ENCODE peak calls at places on chromosome 14, in seven cellular contexts. Y, Z, X, G, H, J and E are unnamed samples.

GRCh38 chr14:50775357-50775756 is 55.6 kb downstream of the NIN start:
- DNase-seq in Y (peak; percentile 79), Z (peak; percentile 80), X (no peak), G (no peak), H (no peak), J (no peak), E (peak; percentile 89)

GRCh38 chr14:103905861-103906456 is 22.3 kb upstream of the TDRD9 start:
- DNase-seq in Y (no peak), Z (no peak), X (no peak), G (peak; percentile 53), H (no peak), J (no peak), E (no peak)

GRCh38 chr14:95679995-95680735 is 6.1 kb upstream of the TCL1B start:
- DNase-seq in Y (no peak), Z (no peak), X (peak; percentile 40), G (no peak), H (no peak), J (no peak), E (no peak)

GRCh38 chr14:73025544-73025943 is 1.4 kb downstream of the ZFYVE1 start:
- DNase-seq in Y (peak; percentile 40), Z (no peak), X (no peak), G (no peak), H (no peak), J (no peak), E (no peak)

GRCh38 chr14:93059917-93060545 is 55.7 kb downstream of the ITPK1 start:
- DNase-seq in Y (no peak), Z (no peak), X (no peak), G (peak; percentile 45), H (no peak), J (no peak), E (no peak)

GRCh38 chr14:64645220-64645891 is 58.9 kb upstream of the PLEKHG3 start:
- DNase-seq in Y (peak; percentile 92), Z (peak; percentile 97), X (no peak), G (no peak), H (no peak), J (no peak), E (peak; percentile 100)

GRCh38 chr14:58298880-58299664 is 717 bp downstream of the ARID4A start:
- DNase-seq in Y (no peak), Z (no peak), X (peak; percentile 21), G (peak; percentile 78), H (peak; percentile 59), J (peak; percentile 45), E (no peak)

GRCh38 chr14:50260511-50260910 is 29.1 kb upstream of the SOS2 start:
- DNase-seq in Y (peak; percentile 68), Z (peak; percentile 26), X (no peak), G (peak; percentile 19), H (no peak), J (no peak), E (no peak)

GRCh38 chr14:99850705-99851104 is 57.5 kb downstream of the EML1 start:
- DNase-seq in Y (no peak), Z (no peak), X (no peak), G (no peak), H (no peak), J (no peak), E (no peak)

GRCh38 chr14:88518592-88519512 is 36.0 kb downstream of the PTPN21 start:
- DNase-seq in Y (peak; percentile 54), Z (peak; percentile 35), X (no peak), G (no peak), H (no peak), J (no peak), E (peak; percentile 26)

GRCh38 chr14:99363616-99364290 is 91.8 kb upstream of the BCL11B start:
- DNase-seq in Y (no peak), Z (no peak), X (no peak), G (no peak), H (no peak), J (no peak), E (no peak)

GRCh38 chr14:76917158-76917596 is 91.0 kb downstream of the LRRC74A start:
- DNase-seq in Y (peak; percentile 86), Z (no peak), X (peak; percentile 55), G (peak; percentile 67), H (peak; percentile 51), J (peak; percentile 70), E (no peak)

GRCh38 chr14:65169351-65169750 is 67.0 kb upstream of the MAX start:
- DNase-seq in Y (peak; percentile 59), Z (peak; percentile 26), X (no peak), G (no peak), H (no peak), J (no peak), E (no peak)

GRCh38 chr14:68627868-68628604 is 164.8 kb downstream of the ZFP36L1 start:
- DNase-seq in Y (no peak), Z (no peak), X (peak; percentile 82), G (no peak), H (no peak), J (peak; percentile 74), E (no peak)

GRCh38 chr14:39050389-39050788 is 52.6 kb downstream of the SEC23A start:
- DNase-seq in Y (peak; percentile 65), Z (peak; percentile 12), X (no peak), G (no peak), H (no peak), J (no peak), E (peak; percentile 35)

GRCh38 chr14:76541594-76542219 is 165.8 kb downstream of the ESRRB start:
- DNase-seq in Y (no peak), Z (no peak), X (no peak), G (no peak), H (no peak), J (no peak), E (no peak)

GRCh38 chr14:41062826-41063225 is 543.9 kb upstream of the LRFN5 start:
- DNase-seq in Y (peak; percentile 1), Z (no peak), X (no peak), G (no peak), H (no peak), J (no peak), E (no peak)

GRCh38 chr14:37565550-37565949 is 29.5 kb downstream of the FOXA1 start:
- DNase-seq in Y (no peak), Z (no peak), X (no peak), G (no peak), H (no peak), J (no peak), E (no peak)

DNA sequence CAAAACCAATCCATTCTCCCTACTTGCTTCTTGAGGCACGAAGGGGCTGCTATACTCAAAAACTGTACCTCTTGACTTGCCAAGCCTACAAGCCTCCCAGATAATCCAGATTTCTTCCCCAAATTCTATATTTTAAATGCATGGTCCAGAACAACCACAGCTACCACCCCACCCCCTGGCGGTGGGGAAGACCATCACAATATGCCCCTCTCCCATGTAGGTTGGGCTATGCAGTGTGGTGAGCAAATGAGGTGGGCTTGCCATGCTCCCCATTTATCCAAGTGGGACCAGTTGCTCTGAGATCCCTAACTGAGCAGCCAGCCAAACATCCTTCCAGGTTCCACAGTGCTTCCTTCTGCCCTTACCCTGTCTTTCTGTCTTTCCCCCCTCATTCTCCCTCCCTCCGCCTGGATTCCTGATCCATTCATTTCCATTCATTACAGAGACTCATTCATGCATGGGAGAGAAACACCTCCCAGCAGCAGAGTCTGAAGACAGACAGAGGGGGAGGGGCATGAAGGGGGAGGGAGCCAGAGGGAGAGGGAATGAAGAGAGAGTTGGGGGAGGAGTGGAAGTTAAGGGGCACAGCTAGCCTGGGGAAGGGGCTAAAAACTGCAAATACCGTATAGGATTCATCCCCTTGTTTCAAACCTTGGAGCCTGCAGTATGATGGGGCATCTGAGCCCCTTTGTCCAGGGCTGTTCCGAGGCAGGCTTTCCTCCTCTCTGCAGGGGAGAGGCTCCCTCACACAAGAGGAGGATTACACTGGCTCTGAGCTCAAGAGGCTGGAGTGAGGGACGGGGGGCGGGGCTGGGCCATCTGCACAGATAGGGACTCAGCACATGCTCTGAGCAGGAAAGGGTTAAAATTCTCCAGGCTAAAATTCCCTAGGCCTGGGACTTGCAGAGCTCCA is 4.4 kb downstream of the ZNF219 start:
- DNase-seq in Y (no peak), Z (no peak), X (no peak), G (peak; percentile 71), H (no peak), J (no peak), E (no peak)
- TF ChIP-seq CTCF in Y (peak; percentile 44), Z (peak; percentile 38), X (peak; percentile 44), G (no peak), H (no peak), J (no peak), E (peak; percentile 42)

DNA sequence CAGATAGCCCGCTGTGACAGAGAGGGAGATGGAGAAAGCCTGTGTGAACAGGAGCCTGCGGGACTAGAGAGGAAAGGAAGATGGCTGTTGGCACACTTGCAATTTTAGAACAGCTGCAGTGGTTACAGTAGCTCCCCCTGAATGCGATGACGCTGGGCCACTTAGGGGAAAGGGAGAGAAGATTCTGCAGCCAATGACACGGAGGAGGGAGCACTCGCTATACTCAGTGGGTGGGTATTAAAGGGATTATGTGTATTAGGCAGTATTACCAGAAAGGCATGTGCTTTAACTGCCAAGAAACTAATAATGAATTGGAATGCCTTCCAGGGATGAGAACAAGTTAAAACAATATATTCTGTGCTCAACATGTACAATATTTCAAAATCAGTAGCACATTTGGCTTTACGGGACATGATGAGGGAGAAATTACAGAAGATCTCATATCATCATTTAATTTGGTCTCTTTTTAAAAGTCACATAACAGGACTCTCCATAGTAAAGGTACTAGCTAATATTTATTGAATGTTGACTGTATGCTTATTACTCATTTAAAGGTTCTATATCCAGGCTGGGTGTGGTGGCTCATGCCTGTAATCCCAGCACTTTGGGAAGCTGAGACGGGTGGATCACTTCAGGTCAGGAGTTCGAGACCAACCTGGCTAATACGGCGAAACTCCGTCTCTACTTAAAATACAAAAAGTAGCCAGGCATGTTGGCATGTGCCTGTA is 35.9 kb upstream of the FOS start:
- DNase-seq in Y (peak; percentile 88), Z (peak; percentile 51), X (no peak), G (no peak), H (no peak), J (peak; percentile 48), E (no peak)
- TF ChIP-seq CTCF in Y (no peak), Z (no peak), X (no peak), G (no peak), H (no peak), J (no peak), E (no peak)

GRCh38 chr14:91911474-91912032 is 35.9 kb downstream of the FBLN5 start:
- DNase-seq in Y (peak; percentile 70), Z (no peak), X (no peak), G (peak; percentile 42), H (peak; percentile 10), J (peak; percentile 37), E (no peak)
- TF ChIP-seq CTCF in Y (peak; percentile 67), Z (peak; percentile 54), X (peak; percentile 61), G (peak; percentile 60), H (peak; percentile 54), J (peak; percentile 52), E (peak; percentile 46)

GRCh38 chr14:80358112-80358511 is 146.8 kb upstream of the DIO2 start:
- DNase-seq in Y (no peak), Z (no peak), X (no peak), G (no peak), H (no peak), J (no peak), E (no peak)

GRCh38 chr14:80350707-80351106 is 139.4 kb upstream of the DIO2 start:
- DNase-seq in Y (peak; percentile 5), Z (no peak), X (no peak), G (no peak), H (no peak), J (no peak), E (no peak)

DNA sequence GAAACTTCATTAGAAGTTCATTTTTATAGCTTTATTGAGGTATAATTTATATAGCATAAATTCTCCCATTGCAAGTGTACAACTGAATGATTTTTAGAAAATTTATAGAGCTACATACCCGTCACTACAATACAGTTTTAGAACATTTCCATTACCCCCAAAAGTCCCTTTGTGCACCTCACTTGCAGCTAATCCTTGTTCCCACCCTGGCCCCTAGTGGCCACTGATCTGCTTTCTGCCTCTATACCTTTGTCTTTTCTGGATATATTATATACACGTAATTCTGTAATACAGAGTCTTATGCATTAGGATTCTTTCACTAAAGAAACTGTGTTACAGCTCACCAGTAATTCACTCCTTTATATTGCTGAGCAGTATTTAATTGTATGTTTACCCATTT is 145.1 kb upstream of the DIO2 start:
- DNase-seq in Y (peak; percentile 50), Z (no peak), X (no peak), G (peak; percentile 6), H (no peak), J (no peak), E (no peak)
- TF ChIP-seq CTCF in Y (peak; percentile 69), Z (peak; percentile 63), X (peak; percentile 50), G (peak; percentile 65), H (no peak), J (no peak), E (peak; percentile 60)